ENCODE peak calls at places on chromosomes 7 and 10, in six cellular contexts. T is GM23338; B is activated CD4-positive, alpha-beta T cell treated with anti-CD3 and anti-CD28 coated beads, Interleukin-2, amount 50 U/mL, for 1 hour; S is GM13976; W is ovary; P is activated gamma-delta T cell treated with Interleukin-2 at 50 U/mL for 16 hours. U is an unnamed sample.

GRCh38 chr7:138477081-138477578 is 17.1 kb downstream of the TRIM24 start:
- DNase-seq in B (no peak), T (no peak), P (no peak), W (no peak), S (no peak), U (no peak)

GRCh38 chr7:39458346-39458745 is 107.9 kb upstream of the YAE1 start:
- DNase-seq in P (no peak), B (no peak), S (no peak), W (no peak), T (no peak), U (no peak)

GRCh38 chr7:12315049-12315448 is 88.6 kb downstream of the VWDE start:
- DNase-seq in S (no peak), W (no peak), T (no peak), P (no peak), B (no peak), U (no peak)

GRCh38 chr7:116687801-116688201 is 15.8 kb downstream of the MET start:
- DNase-seq in T (peak; percentile 25), W (no peak), S (no peak), B (no peak), P (no peak), U (no peak)

GRCh38 chr7:85135931-85136330 is 50.9 kb downstream of the SEMA3D start:
- DNase-seq in B (no peak), W (no peak), P (no peak), S (no peak), T (no peak), U (no peak)

GRCh38 chr7:151107882-151108281 is 21.6 kb downstream of the AGAP3 start:
- DNase-seq in S (no peak), T (no peak), B (no peak), W (peak; percentile 17), P (no peak), U (no peak)

GRCh38 chr10:129496995-129497394 is 30.0 kb downstream of the MGMT start:
- DNase-seq in W (no peak), B (no peak), T (no peak), S (no peak), P (no peak), U (no peak)

GRCh38 chr7:73892003-73892975 is 31.3 kb downstream of the TMEM270 start:
- DNase-seq in P (no peak), T (no peak), B (no peak), S (no peak), W (no peak), U (peak; percentile 57)

GRCh38 chr7:155252958-155253501 is 44.6 kb upstream of the INSIG1 start:
- DNase-seq in T (no peak), B (no peak), P (no peak), S (no peak), W (no peak), U (no peak)